ENCODE peak calls at places on chromosome 20, in nine cellular contexts. F, M, T, K, Q, G, U, C and L are unnamed samples.

GRCh38 chr20:24785141-24785924 is 163.7 kb upstream of the CST7 start:
- DNase-seq in C (no peak), M (no peak), U (no peak), K (no peak), T (no peak), F (no peak), G (no peak), Q (no peak), L (no peak)

GRCh38 chr20:48657426-48658197 is 170.2 kb downstream of the PREX1 start:
- DNase-seq in T (peak; percentile 92), F (no peak), C (peak; percentile 75), M (peak; percentile 78), G (peak; percentile 83), K (no peak), U (peak; percentile 61), Q (peak; percentile 44), L (peak; percentile 74)

GRCh38 chr20:19964289-19965263 is 52.6 kb upstream of the NAA20 start:
- DNase-seq in T (peak; percentile 78), M (peak; percentile 54), Q (no peak), G (peak; percentile 94), U (peak; percentile 75), F (peak; percentile 84), C (no peak), K (no peak), L (peak; percentile 85)

GRCh38 chr20:13029687-13030510 is 21.1 kb downstream of the SPTLC3 start:
- DNase-seq in T (peak; percentile 67), C (no peak), M (peak; percentile 26), G (no peak), U (no peak), Q (no peak), K (no peak), F (no peak), L (no peak)

GRCh38 chr20:19098092-19098491 is 114.3 kb upstream of the SLC24A3 start:
- DNase-seq in U (no peak), G (no peak), M (no peak), F (no peak), C (no peak), T (no peak), K (no peak), Q (no peak), L (no peak)

GRCh38 chr20:24676353-24676977 is 207.0 kb downstream of the SYNDIG1 start:
- DNase-seq in C (no peak), K (no peak), F (peak; percentile 65), Q (no peak), M (no peak), U (no peak), G (no peak), T (no peak), L (no peak)

GRCh38 chr20:62540504-62540903 is 64.7 kb upstream of the GATA5 start:
- DNase-seq in C (no peak), F (no peak), M (no peak), G (no peak), U (no peak), K (no peak), T (no peak), Q (no peak), L (no peak)

GRCh38 chr20:43379239-43379917 is 78.3 kb upstream of the SRSF6 start:
- DNase-seq in Q (no peak), F (no peak), M (no peak), K (no peak), C (no peak), G (no peak), U (no peak), T (peak; percentile 36), L (no peak)

GRCh38 chr20:59190509-59190908 is 26.9 kb downstream of the ZNF831 start:
- DNase-seq in K (peak; percentile 78), C (no peak), T (no peak), G (no peak), Q (no peak), F (no peak), M (no peak), U (no peak), L (no peak)

GRCh38 chr20:1414982-1415381 is 22.1 kb upstream of the FKBP1A start:
- DNase-seq in K (no peak), U (no peak), M (no peak), T (no peak), F (no peak), G (no peak), Q (no peak), C (no peak), L (no peak)

GRCh38 chr20:1417273-1417672 is 24.4 kb upstream of the FKBP1A start:
- DNase-seq in C (no peak), Q (no peak), T (no peak), F (no peak), K (no peak), M (no peak), U (no peak), G (no peak), L (no peak)

GRCh38 chr20:1417790-1418189 is 24.9 kb upstream of the FKBP1A start:
- DNase-seq in C (no peak), K (no peak), T (no peak), M (no peak), U (no peak), G (no peak), F (no peak), Q (no peak), L (no peak)

GRCh38 chr20:1418335-1418734 is 25.5 kb upstream of the FKBP1A start:
- DNase-seq in G (no peak), F (no peak), C (no peak), M (no peak), U (no peak), T (no peak), Q (no peak), K (no peak), L (no peak)

GRCh38 chr20:1415667-1416468 is 23.0 kb upstream of the FKBP1A start:
- DNase-seq in M (no peak), G (no peak), K (no peak), U (no peak), T (peak; percentile 97), C (no peak), Q (no peak), F (no peak), L (peak; percentile 45)
- TF ChIP-seq EP300 in M (no peak), G (no peak), K (no peak), U (no peak), T (peak; percentile 40), C (no peak), Q (no peak), F (no peak), L (no peak)

DNA sequence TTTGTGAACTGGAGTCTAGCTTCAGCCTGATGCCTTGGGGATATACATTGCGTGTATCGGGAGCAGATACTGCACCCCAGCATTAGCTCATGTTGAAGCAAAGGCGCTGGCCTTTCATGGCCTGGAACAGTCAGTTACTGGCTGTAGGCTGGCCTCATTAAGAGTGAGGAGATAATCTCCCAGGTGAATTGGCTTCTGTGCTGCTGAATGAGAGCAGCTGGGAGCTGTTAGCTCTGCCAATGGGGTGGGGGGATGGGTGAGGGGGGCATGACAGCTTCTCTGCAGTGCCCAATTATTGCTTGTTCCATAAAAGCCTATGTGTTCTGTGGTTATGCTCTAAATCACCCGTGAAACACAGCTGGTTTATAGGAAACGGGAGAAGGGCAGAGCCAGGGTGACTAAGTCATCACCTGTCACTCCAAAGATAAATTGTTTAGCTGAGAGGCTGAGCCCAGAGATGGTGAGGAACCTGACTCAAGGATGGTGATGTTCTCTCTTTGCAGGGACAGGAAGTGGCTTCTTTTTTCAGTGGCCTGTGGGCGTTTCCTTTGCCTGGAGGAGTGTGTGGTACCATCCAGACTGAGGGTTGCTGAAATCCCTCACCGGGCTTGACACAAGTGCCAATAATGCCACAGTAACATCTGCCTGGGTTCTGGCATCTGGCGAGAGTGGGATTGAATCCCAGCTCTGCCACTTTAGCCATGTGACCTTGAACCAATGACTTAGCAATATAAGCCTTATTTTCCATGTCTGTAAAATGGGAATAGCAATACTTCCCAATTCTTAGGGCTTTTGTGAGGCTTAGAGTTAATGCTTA is 170.8 kb downstream of the BCAS1 start:
- DNase-seq in T (peak; percentile 60), U (no peak), M (peak; percentile 46), Q (no peak), F (peak; percentile 21), C (no peak), G (no peak), K (no peak), L (no peak)
- TF ChIP-seq EP300 in T (no peak), U (no peak), M (no peak), Q (no peak), F (no peak), C (no peak), G (no peak), K (no peak), L (no peak)

DNA sequence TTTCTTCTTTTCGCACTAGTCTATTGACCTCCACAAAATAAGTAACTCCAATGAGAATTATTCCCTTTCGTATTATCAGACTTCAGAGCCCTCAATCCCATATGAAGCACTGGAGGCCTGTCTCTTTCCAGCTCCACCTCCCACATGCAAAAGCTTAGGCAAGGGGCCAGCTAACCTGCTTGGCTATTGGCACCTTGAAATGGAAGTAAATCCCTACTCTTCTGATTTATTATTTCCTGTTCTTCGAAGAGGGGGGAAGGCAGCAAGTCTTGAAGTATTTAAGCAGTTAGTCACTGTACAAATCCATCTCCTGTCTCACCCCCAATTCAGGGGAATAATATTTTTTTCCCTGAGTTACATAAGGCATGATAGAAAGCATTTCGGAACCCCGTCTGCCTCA is 577.8 kb downstream of the MAFB start:
- DNase-seq in Q (no peak), C (no peak), G (no peak), K (no peak), T (no peak), M (no peak), F (no peak), U (no peak), L (no peak)
- TF ChIP-seq EP300 in Q (no peak), C (no peak), G (no peak), K (no peak), T (no peak), M (no peak), F (no peak), U (no peak), L (no peak)

GRCh38 chr20:9334866-9335265 is 179.5 kb upstream of the LAMP5 start:
- DNase-seq in G (no peak), F (no peak), U (no peak), Q (no peak), M (no peak), K (no peak), C (no peak), T (no peak), L (no peak)

GRCh38 chr20:9338101-9338500 is 176.3 kb upstream of the LAMP5 start:
- DNase-seq in U (no peak), F (no peak), C (no peak), G (no peak), K (no peak), T (no peak), Q (no peak), M (no peak), L (no peak)

GRCh38 chr20:9342651-9343050 is 171.7 kb upstream of the LAMP5 start:
- DNase-seq in F (no peak), T (no peak), U (no peak), C (no peak), G (no peak), K (no peak), M (no peak), Q (no peak), L (no peak)

GRCh38 chr20:9344080-9344920 is 170.1 kb upstream of the LAMP5 start:
- DNase-seq in K (no peak), C (no peak), M (no peak), T (no peak), U (no peak), F (no peak), G (peak; percentile 70), Q (no peak), L (no peak)

DNA sequence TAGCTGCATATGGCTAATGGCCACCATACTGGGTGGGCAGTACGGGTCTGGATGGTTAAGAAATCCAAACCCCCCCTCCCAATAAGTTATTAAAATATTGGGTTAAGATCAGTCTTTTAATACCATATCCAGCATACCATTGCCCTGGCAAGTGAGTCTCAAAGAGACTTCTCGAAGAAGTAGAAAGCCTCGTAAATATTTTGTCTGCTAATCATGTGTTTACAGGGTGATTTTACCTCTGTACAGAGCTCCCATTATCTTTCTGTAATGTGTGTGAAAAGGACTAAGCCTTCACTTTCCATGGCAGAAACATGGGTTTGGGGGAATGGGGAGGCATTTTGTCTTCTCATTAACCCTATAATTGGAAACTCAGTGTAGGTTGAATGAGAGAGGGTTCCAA is 174.7 kb upstream of the LAMP5 start:
- DNase-seq in Q (no peak), C (no peak), U (no peak), M (no peak), G (no peak), F (no peak), K (no peak), T (no peak), L (no peak)
- TF ChIP-seq EP300 in Q (no peak), C (no peak), U (no peak), M (no peak), G (no peak), F (no peak), K (no peak), T (no peak), L (no peak)